ENCODE peak calls at places on chromosomes 2 and 18, in four cellular contexts. E is GM12878, A is K562, I is HepG2. S is an unnamed sample.

GRCh38 chr2:235113854-235114253 is 162.0 kb downstream of the SH3BP4 start:
- DNase-seq in E (no peak), I (no peak), A (no peak), S (no peak)

GRCh38 chr2:127000937-127001336 is 102.2 kb downstream of the TEX51 start:
- DNase-seq in I (no peak), E (peak), A (no peak), S (no peak)

GRCh38 chr18:25298853-25299274 is 53.1 kb downstream of the ZNF521 start:
- DNase-seq in I (no peak), E (no peak), A (peak), S (no peak)

GRCh38 chr2:73343992-73344391 is 41.6 kb upstream of the ALMS1 start:
- DNase-seq in I (no peak), A (no peak), E (no peak), S (no peak)

GRCh38 chr2:50491541-50492114 is 540.3 kb downstream of the NRXN1 start:
- DNase-seq in I (peak), A (peak), E (no peak), S (peak)

GRCh38 chr2:99085400-99085799 is 56.1 kb upstream of the C2orf15 start:
- DNase-seq in I (peak), A (no peak), E (no peak), S (no peak)

GRCh38 chr18:62616331-62616805 is 93.5 kb downstream of the ZCCHC2 start:
- DNase-seq in I (peak), A (no peak), E (no peak), S (no peak)

GRCh38 chr2:168521342-168521741 is 65.3 kb downstream of the CERS6 start:
- DNase-seq in A (no peak), E (no peak), I (no peak), S (no peak)

GRCh38 chr2:627926-628560 is 49.2 kb downstream of the TMEM18 start:
- DNase-seq in I (no peak), E (no peak), A (no peak), S (no peak)

GRCh38 chr2:168852487-168852886 is 37.7 kb downstream of the SPC25 start:
- DNase-seq in A (no peak), I (no peak), E (no peak), S (no peak)

GRCh38 chr2:79162801-79163200 is 3.2 kb upstream of the REG3A start:
- DNase-seq in I (no peak), A (no peak), E (no peak), S (no peak)

GRCh38 chr18:55515946-55516710 is 71.9 kb downstream of the TCF4 start:
- DNase-seq in I (no peak), E (no peak), A (no peak), S (no peak)

GRCh38 chr18:784470-785172 is 27.4 kb downstream of the YES1 start:
- DNase-seq in A (no peak), I (no peak), E (no peak), S (no peak)

GRCh38 chr2:161096336-161096735 is 63.9 kb upstream of the TANK start:
- DNase-seq in E (no peak), A (no peak), I (no peak), S (no peak)

GRCh38 chr18:49934457-49934856 is 121.1 kb upstream of the ACAA2 start:
- DNase-seq in E (no peak), I (no peak), A (no peak), S (no peak)

GRCh38 chr2:106193491-106193976 is 567 bp downstream of the UXS1 start:
- DNase-seq in A (peak), I (peak), E (no peak), S (peak)

GRCh38 chr2:158197940-158198339 is 96.3 kb downstream of the UPP2 start:
- DNase-seq in I (no peak), E (no peak), A (no peak), S (no peak)

GRCh38 chr2:40433739-40434138 is 18.2 kb downstream of the SLC8A1 start:
- DNase-seq in I (no peak), E (no peak), A (no peak), S (no peak)

GRCh38 chr2:174967086-174967485 is 38.1 kb downstream of the CHN1 start:
- DNase-seq in E (no peak), A (no peak), I (no peak), S (no peak)

GRCh38 chr2:12960671-12961070 is 243.9 kb downstream of the TRIB2 start:
- DNase-seq in I (no peak), E (no peak), A (no peak), S (no peak)

GRCh38 chr2:17658251-17658843 is 95.3 kb downstream of the SMC6 start:
- DNase-seq in A (no peak), I (no peak), E (peak), S (no peak)

GRCh38 chr2:231531408-231532188 is 1.4 kb upstream of the NMUR1 start:
- DNase-seq in E (no peak), I (no peak), A (no peak), S (no peak)

GRCh38 chr2:171404258-171404657 is 29.5 kb downstream of the METTL8 start:
- DNase-seq in A (no peak), I (peak), E (no peak), S (no peak)

GRCh38 chr18:28081516-28081915 is 95.4 kb downstream of the CDH2 start:
- DNase-seq in I (no peak), A (no peak), E (no peak), S (no peak)

GRCh38 chr18:28087173-28087563 is 89.8 kb downstream of the CDH2 start:
- DNase-seq in I (peak), A (no peak), E (no peak), S (no peak)

GRCh38 chr18:28091197-28091596 is 85.7 kb downstream of the CDH2 start:
- DNase-seq in A (no peak), E (no peak), I (peak), S (no peak)

GRCh38 chr18:28088477-28088876 is 88.5 kb downstream of the CDH2 start:
- DNase-seq in I (no peak), E (no peak), A (no peak), S (no peak)

GRCh38 chr18:28086530-28087172 is 90.3 kb downstream of the CDH2 start:
- DNase-seq in I (peak), A (no peak), E (no peak), S (no peak)
- TF ChIP-seq SP1 in I (no peak), A (no peak), E (no peak), S (no peak)

DNA sequence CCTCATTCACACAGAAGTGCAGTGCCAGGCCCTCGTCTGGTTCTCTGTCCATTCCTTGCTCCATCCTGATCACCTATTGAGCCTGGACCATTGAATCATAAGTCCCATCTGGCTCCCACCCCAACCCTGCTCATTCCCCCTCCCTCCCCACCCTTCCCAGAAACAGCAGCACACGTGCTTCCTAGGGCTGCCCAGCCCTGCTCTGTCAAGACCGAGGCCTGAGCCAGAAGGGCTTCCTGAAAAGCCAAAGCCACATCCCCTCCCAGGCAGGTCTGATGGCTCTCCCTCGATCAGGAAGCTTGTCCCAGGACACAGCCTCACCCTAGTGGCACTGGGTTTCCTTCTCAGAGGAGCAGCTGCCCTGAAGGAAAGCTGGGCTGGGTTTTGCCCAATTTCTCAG is 79.8 kb upstream of the FZD7 start:
- DNase-seq in A (no peak), I (no peak), E (no peak), S (no peak)
- TF ChIP-seq FOXK2 in A (no peak), I (no peak), E (no peak), S (no peak)

DNA sequence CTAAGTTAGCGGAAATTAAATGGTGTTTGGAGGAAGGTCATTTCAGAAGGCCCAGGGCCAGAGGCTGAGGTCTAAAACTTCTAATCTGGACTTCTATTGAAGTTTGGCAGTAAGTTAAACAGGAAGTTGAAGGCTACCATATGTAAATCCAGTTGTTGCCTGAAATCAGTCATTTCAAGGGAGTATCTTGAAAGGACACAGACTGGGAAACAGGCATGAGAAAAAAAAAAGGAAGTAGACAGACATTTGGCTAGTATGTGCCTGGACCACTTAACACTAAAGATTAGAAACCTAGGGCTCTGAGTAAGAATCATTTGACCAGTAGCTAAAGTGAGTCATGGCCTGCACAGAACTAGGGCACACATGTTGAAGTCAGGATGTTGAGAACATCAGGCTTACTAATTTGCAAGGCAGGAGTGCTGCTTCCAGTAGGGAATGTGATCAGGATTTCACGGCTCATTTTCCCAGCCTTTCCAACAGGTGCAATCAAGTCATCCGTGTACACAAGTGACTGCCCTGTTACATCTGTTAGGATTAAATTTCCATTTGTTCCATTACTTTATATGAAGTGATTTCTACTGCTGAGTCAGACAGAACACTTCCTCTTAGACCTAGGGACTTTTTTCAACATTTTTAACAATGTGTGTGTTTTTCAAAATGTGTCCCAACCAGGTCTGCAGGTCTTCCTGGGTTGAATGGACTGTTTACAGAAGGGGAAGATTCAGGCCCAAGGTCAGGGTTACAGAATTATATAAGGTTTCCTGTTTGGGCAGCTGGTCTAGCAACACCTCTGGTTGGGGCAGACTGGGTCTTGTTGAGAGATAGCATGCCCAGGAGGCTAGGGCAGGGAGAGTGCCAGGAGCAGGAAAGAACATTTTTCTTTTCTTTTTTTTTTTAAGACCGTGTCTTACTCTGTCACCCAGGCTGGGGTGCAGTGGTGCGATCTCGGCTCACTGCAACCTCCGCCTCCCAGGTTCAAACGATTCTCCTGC is 145.6 kb downstream of the TGIF1 start:
- DNase-seq in A (no peak), I (peak), E (peak), S (no peak)
- TF ChIP-seq SP1 in A (peak), I (no peak), E (peak), S (no peak)

DNA sequence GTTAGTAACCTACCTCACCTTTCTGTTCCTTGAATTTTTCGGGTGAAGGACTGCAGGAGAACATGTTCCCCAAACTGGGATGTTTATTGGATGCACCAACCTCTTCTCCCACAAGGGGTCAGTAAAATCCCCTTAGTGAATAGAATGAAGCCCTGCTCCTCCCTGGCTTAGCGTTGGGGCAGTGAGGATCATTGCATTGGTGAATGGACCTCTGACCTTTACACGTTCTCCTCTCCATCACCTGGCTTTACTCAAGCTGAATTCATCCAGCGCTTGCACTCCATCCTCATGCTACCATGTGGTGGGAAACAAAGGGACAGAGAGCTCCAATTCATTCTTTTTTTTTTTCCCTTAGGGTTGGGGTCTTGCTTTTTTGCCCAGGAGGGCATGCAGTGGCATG is 157.2 kb downstream of the MIB1 start:
- DNase-seq in A (peak), E (no peak), I (peak), S (peak)
- TF ChIP-seq FOXK2 in A (no peak), E (no peak), I (no peak), S (no peak)

GRCh38 chr2:176662771-176663170 is 393.5 kb downstream of the MTX2 start:
- DNase-seq in I (no peak), A (no peak), E (no peak), S (no peak)

GRCh38 chr2:176669398-176670174 is 400.3 kb downstream of the MTX2 start:
- DNase-seq in A (no peak), E (peak), I (no peak), S (no peak)

GRCh38 chr2:176664478-176664877 is 395.2 kb downstream of the MTX2 start:
- DNase-seq in A (no peak), I (no peak), E (no peak), S (no peak)

GRCh38 chr2:176668879-176669395 is 399.7 kb downstream of the MTX2 start:
- DNase-seq in I (no peak), E (no peak), A (no peak), S (no peak)

DNA sequence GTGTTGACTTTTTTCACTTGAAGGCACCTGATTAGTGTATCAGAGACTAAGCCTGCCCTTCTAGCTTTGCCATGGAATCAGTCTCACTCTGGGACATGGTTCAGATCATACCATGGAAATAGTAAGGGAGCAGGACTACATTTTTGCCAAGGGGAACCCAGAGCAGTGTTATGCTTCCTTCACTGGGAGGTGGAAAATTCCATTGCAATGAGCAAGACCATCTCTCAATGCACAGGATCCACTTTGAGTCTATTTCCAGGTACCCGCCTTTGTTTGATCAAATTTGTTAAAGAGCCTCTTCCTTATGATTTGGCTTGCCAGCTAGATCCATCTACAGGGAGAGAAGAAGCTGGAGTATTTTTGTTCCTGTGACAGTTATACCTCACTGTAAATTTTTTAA is 395.8 kb downstream of the MTX2 start:
- DNase-seq in E (no peak), I (no peak), A (no peak), S (no peak)
- TF ChIP-seq SP1 in E (no peak), I (no peak), A (no peak), S (no peak)

GRCh38 chr18:58858591-58859468 is 5.8 kb upstream of the ZNF532 start:
- DNase-seq in I (no peak), E (no peak), A (no peak), S (no peak)
- TF ChIP-seq FOXK2 in I (no peak), E (no peak), A (no peak), S (no peak)

GRCh38 chr2:54559593-54560145 is 103.5 kb downstream of the SPTBN1 start:
- DNase-seq in A (no peak), E (no peak), I (peak), S (no peak)
- TF ChIP-seq SP1 in A (no peak), E (no peak), I (no peak), S (no peak)

DNA sequence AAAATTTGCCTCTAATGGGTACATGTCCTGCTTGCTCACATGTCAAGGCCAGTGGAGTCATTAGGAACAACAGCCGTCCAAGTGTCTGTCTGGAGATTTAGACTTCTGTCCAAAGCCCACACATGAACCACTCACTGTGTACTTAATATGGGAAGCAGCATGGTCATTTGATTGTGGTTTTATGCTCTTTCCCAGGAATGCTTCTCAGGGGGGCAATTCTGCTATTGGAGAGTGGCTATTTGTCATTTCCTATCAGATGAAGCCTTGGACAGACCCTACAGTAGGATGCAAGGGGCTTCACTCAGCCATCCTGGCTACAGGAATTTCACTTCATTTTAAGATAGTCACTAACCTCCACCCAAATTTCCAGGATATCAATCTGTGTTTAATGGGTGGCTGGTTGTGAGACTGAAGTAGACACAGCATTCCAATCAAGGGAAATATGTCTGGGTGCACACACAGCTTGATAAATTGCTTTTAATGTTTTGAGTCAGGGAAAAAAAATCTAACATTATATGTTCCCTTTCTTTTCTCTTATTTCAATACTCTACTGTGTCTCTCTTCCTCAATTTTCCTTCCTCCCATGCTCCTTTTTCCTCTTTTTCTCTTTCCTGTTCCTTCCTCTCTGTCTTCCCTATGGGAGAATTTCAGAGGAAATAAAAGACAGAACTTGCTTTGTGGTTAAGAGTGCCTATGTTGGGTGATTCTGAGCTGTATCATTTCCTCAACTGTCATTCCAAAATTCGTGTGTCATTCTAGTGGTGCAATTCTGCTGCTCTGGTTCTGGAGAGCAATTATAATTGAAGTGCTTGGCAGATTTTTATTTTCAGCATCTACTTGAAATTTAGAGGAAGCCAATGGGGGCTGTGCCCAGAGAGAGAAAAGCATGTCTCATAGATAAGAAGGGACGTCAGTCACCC is 320.1 kb downstream of the OSR1 start:
- DNase-seq in A (no peak), E (no peak), I (no peak), S (no peak)
- TF ChIP-seq FOXK2 in A (no peak), E (no peak), I (no peak), S (no peak)

GRCh38 chr2:203804766-203805484 is 62.6 kb upstream of the CTLA4 start:
- DNase-seq in A (no peak), I (no peak), E (no peak), S (no peak)
- TF ChIP-seq SP1 in A (no peak), I (no peak), E (no peak), S (no peak)

GRCh38 chr2:238850096-238850495 is 2.2 kb downstream of the TWIST2 start:
- DNase-seq in I (no peak), A (no peak), E (no peak), S (no peak)

GRCh38 chr2:238847841-238848565 is at the start of gene TWIST2:
- DNase-seq in E (no peak), I (no peak), A (no peak), S (no peak)

GRCh38 chr2:238848566-238848940 is 668 bp downstream of the TWIST2 start:
- DNase-seq in A (no peak), E (no peak), I (no peak), S (no peak)

GRCh38 chr2:238847432-238847801 is 468 bp upstream of the TWIST2 start:
- DNase-seq in I (no peak), E (no peak), A (no peak), S (no peak)

GRCh38 chr2:238848941-238849853 is 1.3 kb downstream of the TWIST2 start:
- DNase-seq in I (no peak), E (no peak), A (no peak), S (no peak)
- TF ChIP-seq FOXK2 in I (no peak), E (no peak), A (no peak), S (no peak)